ENCODE peak calls at places on chromosomes 3 and 15, in four cellular contexts. X is ovary, G is SK-N-SH, Z is tibial nerve. H is an unnamed sample.
A peak's percentile ranks its signal among the peaks of the same experiment; 100 is the strongest.

GRCh38 chr3:127458698-127459097 is 131.8 kb downstream of the TPRA1 start:
- DNase-seq in X (peak; percentile 21), G (no peak), Z (no peak), H (no peak)

GRCh38 chr15:45126535-45127158 is 3.0 kb downstream of the DUOXA1 start:
- DNase-seq in X (no peak), G (no peak), Z (no peak), H (peak; percentile 60)

GRCh38 chr15:91456251-91456718 is 356.2 kb downstream of the SV2B start:
- DNase-seq in X (no peak), G (no peak), Z (no peak), H (no peak)

GRCh38 chr3:183275418-183275817 is 22.4 kb downstream of the B3GNT5 start:
- DNase-seq in X (no peak), G (no peak), Z (no peak), H (no peak)

GRCh38 chr3:126343675-126344074 is 13.5 kb downstream of the KLF15 start:
- DNase-seq in X (no peak), G (no peak), Z (no peak), H (no peak)

GRCh38 chr3:126998728-126999127 is 15.8 kb downstream of the PLXNA1 start:
- DNase-seq in X (no peak), G (no peak), Z (no peak), H (no peak)

GRCh38 chr15:56672721-56673120 is 60.6 kb downstream of the ZNF280D start:
- DNase-seq in X (no peak), G (no peak), Z (no peak), H (no peak)

GRCh38 chr3:79521221-79521848 is 246.5 kb downstream of the ROBO1 start:
- DNase-seq in X (no peak), G (peak; percentile 21), Z (no peak), H (no peak)

GRCh38 chr3:55013145-55013544 is 85.3 kb upstream of the LRTM1 start:
- DNase-seq in X (no peak), G (peak; percentile 10), Z (no peak), H (no peak)

GRCh38 chr3:114179575-114179974 is 723 bp upstream of the DRD3 start:
- DNase-seq in X (no peak), G (peak; percentile 42), Z (no peak), H (no peak)

GRCh38 chr15:90327313-90327712 is 24.8 kb upstream of the ZNF774 start:
- DNase-seq in X (no peak), G (no peak), Z (no peak), H (no peak)

GRCh38 chr3:80244390-80244789 is 476.6 kb upstream of the ROBO1 start:
- DNase-seq in X (no peak), G (no peak), Z (peak; percentile 54), H (no peak)

GRCh38 chr3:28476194-28476593 is 127.6 kb upstream of the AZI2 start:
- DNase-seq in X (no peak), G (peak; percentile 58), Z (no peak), H (no peak)

GRCh38 chr3:184774996-184775715 is 36.8 kb upstream of the VPS8 start:
- DNase-seq in X (no peak), G (no peak), Z (no peak), H (no peak)

GRCh38 chr3:64141476-64141875 is 83.8 kb downstream of the PRICKLE2 start:
- DNase-seq in X (no peak), G (no peak), Z (no peak), H (no peak)

GRCh38 chr15:43800286-43801136 is at the start of gene HYPK:
- DNase-seq in X (peak; percentile 91), G (peak; percentile 91), Z (peak; percentile 96), H (peak; percentile 95)
- TF ChIP-seq EP300 in X (no peak), G (no peak), Z (peak; percentile 96), H (no peak)

DNA sequence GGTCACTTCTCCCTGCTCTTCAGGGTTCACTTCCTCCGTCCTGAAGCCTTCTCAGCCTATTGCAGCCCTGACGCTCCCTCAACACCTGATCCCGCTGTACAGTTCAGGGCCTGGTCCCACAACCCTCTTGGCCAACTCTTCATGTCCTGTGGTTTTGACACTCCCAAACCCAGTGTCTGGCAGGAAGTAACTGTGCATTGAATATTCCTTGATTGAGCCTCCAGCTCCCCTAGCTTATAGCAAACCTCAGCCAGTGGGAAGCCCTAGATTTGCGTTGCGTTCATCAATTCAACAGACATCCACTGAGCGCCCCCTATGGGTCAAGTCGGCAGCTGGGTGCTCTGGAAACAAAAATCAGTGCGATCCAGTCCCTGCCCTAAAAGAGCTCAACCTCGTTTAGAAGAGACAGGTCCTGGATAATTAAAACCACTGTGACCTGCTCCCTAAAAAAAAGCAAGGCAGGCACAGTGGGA is 13.5 kb downstream of the UBAP1L start:
- DNase-seq in X (peak; percentile 41), G (peak; percentile 78), Z (peak; percentile 76), H (peak; percentile 50)
- H3K4me3 ChIP-seq in X (no peak overlapping the region), G (no peak overlapping the region), Z (no peak overlapping the region), H (no peak overlapping the region)

DNA sequence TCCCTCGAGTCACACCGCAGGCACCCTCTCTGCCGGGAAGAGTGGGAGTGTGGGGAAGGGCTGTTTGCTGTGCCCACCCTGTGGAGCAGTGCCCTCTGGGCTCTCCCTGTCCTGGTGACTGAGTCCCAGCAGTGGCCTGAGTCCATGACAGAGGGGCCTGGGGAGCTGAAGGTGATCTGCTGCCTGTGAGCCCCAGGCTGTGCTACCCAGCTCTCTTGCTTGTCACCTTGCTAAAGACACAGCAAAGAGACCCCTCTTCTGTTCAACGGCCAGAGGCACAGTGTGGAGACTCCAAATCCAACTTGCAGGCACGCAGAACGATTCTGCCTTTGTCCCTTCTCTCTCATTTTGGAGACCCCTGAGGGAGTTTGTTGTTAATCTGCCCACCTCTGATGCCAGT is 232.6 kb downstream of the OPA1 start:
- DNase-seq in X (no peak), G (no peak), Z (no peak), H (no peak)
- TF ChIP-seq EP300 in X (no peak), G (no peak), Z (no peak), H (no peak)

GRCh38 chr15:38647683-38648082 is 83.1 kb upstream of the RASGRP1 start:
- DNase-seq in X (no peak), G (no peak), Z (no peak), H (no peak)
- H3K4me3 ChIP-seq in X (no peak overlapping the region), G (no peak overlapping the region), Z (no peak overlapping the region), H (no peak overlapping the region)

DNA sequence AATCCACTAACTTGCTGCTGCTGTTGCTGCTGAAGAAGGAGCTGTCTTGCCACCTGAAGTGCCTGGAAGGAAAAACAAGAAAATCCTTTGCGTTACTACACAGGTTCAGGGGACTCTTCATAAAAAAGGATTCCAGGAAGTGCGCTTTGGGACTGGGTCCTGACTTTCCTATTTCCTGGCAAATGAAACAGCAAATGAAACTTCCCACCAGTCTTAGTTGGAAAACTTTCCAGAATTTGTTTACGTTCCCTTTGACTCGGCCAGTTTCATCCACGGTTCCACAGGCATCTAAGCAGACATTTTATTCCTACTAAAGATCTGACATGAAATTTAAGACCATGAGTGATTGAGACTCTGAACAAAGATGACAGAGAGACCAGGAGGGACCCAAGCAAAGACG is 471.0 kb downstream of the FOXP1 start:
- DNase-seq in X (no peak), G (no peak), Z (no peak), H (no peak)
- TF ChIP-seq EP300 in X (no peak), G (no peak), Z (no peak), H (no peak)

GRCh38 chr3:99545941-99546580 is 92.3 kb upstream of the COL8A1 start:
- DNase-seq in X (no peak), G (no peak), Z (no peak), H (no peak)
- H3K4me3 ChIP-seq in X (no peak overlapping the region), G (no peak overlapping the region), Z (no peak overlapping the region), H (no peak overlapping the region)

H was measured in stomach.